ENCODE peak calls at places on chromosomes 16 and 17, in five cellular contexts. P is stomach; X is CD8-positive, alpha-beta T cell; C is body of pancreas; Q is mesendoderm. F is an unnamed sample.
A peak's percentile ranks its signal among the peaks of the same experiment; 100 is the strongest.

GRCh38 chr17:58308173-58308984 is 20.2 kb downstream of the TSPOAP1 start:
- DNase-seq in C (no peak), Q (peak; percentile 75), P (peak; percentile 25), X (no peak), F (no peak)

GRCh38 chr16:50425648-50426047 is 56.9 kb upstream of the BRD7 start:
- DNase-seq in P (no peak), Q (no peak), C (no peak), X (no peak), F (no peak)

GRCh38 chr17:13993106-13993505 is 76.2 kb upstream of the COX10 start:
- DNase-seq in P (no peak), C (no peak), Q (no peak), X (no peak), F (no peak)

GRCh38 chr16:1712791-1713261 is 6.8 kb downstream of the MAPK8IP3 start:
- DNase-seq in X (no peak), P (no peak), Q (no peak), C (no peak), F (no peak)

GRCh38 chr16:51409001-51409675 is 258.1 kb upstream of the SALL1 start:
- DNase-seq in X (no peak), Q (no peak), C (peak; percentile 33), P (no peak), F (no peak)

GRCh38 chr17:50511058-50511457 is 2.8 kb downstream of the MYCBPAP start:
- DNase-seq in Q (peak; percentile 35), X (no peak), P (no peak), C (no peak), F (no peak)

GRCh38 chr16:11370084-11370931 is 25.0 kb downstream of the RMI2 start:
- DNase-seq in X (no peak), P (no peak), C (no peak), Q (no peak), F (no peak)

GRCh38 chr17:69198238-69198637 is 30.4 kb downstream of the ABCA10 start:
- DNase-seq in Q (no peak), P (no peak), C (no peak), X (no peak), F (no peak)

GRCh38 chr17:37089998-37090397 is 141.2 kb downstream of the AATF start:
- DNase-seq in Q (no peak), X (peak; percentile 21), P (no peak), C (no peak), F (no peak)

GRCh38 chr17:43581581-43581980 is 35.4 kb upstream of the ETV4 start:
- DNase-seq in P (no peak), Q (no peak), C (no peak), X (no peak), F (no peak)

GRCh38 chr17:43579570-43580140 is 33.5 kb upstream of the ETV4 start:
- DNase-seq in Q (no peak), C (no peak), P (no peak), X (no peak), F (no peak)

GRCh38 chr17:43578699-43579569 is 32.8 kb upstream of the ETV4 start:
- DNase-seq in X (no peak), C (peak; percentile 17), P (no peak), Q (no peak), F (no peak)

GRCh38 chr17:43582426-43582825 is 36.3 kb upstream of the ETV4 start:
- DNase-seq in P (no peak), Q (no peak), C (no peak), X (no peak), F (no peak)

GRCh38 chr17:43581130-43581529 is 35.0 kb upstream of the ETV4 start:
- DNase-seq in C (no peak), P (no peak), Q (no peak), X (no peak), F (no peak)
- H3K4me1 ChIP-seq in C (peaks cover 6% of the 10 kb centered on the region), P (peaks cover 4% of the 10 kb centered on the region), Q (no peaks in the 10 kb centered on the region), X (peaks cover 14% of the 10 kb centered on the region), F (peaks cover 38% of the 10 kb centered on the region)

GRCh38 chr16:648071-648785 is 937 bp upstream of the WDR90 start:
- DNase-seq in X (no peak), C (peak; percentile 93), P (peak; percentile 83), Q (no peak), F (no peak)

GRCh38 chr16:647173-647902 is 1.8 kb upstream of the WDR90 start:
- DNase-seq in C (peak; percentile 64), X (no peak), Q (no peak), P (peak; percentile 70), F (no peak)

GRCh38 chr16:646679-647172 is 2.4 kb upstream of the WDR90 start:
- DNase-seq in C (no peak), Q (no peak), P (no peak), X (no peak), F (no peak)

GRCh38 chr16:644556-644955 is 2.9 kb downstream of the MCRIP2 start:
- DNase-seq in C (no peak), X (no peak), Q (no peak), P (no peak), F (no peak)

GRCh38 chr16:645852-646678 is 3.1 kb upstream of the WDR90 start:
- DNase-seq in X (no peak), C (peak; percentile 69), Q (no peak), P (peak; percentile 83), F (no peak)
- H3K4me1 ChIP-seq in X (peaks cover 34% of the 10 kb centered on the region), C (peaks cover 89% of the 10 kb centered on the region), Q (no peaks in the 10 kb centered on the region), P (peaks cover 66% of the 10 kb centered on the region), F (peaks cover 72% of the 10 kb centered on the region)

DNA sequence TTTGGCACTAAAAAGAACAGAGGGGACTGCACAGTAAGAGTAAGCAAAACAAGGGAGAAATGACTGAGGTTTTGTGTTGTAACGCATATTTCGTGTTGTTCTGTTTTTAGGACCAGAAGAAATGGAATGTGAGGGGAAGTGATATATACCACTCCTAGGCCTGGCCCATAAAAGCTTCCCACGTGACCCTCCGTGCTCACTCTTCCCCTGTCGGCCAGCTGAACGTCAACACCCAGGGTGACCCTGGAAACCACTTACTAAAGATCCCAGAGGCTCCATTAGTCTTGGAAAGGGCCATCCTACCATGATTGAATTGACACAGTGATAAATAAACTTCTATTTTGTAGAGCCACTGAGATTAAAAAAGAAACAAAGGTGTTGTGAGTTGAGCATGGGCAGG is 79.8 kb downstream of the HELZ start:
- DNase-seq in C (no peak), P (no peak), X (no peak), Q (no peak), F (no peak)
- H3K4me1 ChIP-seq in C (peaks cover 4% of the 10 kb centered on the region), P (no peaks in the 10 kb centered on the region), X (no peaks in the 10 kb centered on the region), Q (no peaks in the 10 kb centered on the region), F (no peaks in the 10 kb centered on the region)

GRCh38 chr17:28746611-28747045 is 2.8 kb downstream of the TRAF4 start:
- DNase-seq in C (peak; percentile 91), X (no peak), Q (peak; percentile 62), P (peak; percentile 91), F (no peak)
- H3K4me1 ChIP-seq in C (peaks cover 71% of the 10 kb centered on the region), X (peaks cover 29% of the 10 kb centered on the region), Q (peaks cover 11% of the 10 kb centered on the region), P (peaks cover 61% of the 10 kb centered on the region), F (peaks cover 79% of the 10 kb centered on the region)

DNA sequence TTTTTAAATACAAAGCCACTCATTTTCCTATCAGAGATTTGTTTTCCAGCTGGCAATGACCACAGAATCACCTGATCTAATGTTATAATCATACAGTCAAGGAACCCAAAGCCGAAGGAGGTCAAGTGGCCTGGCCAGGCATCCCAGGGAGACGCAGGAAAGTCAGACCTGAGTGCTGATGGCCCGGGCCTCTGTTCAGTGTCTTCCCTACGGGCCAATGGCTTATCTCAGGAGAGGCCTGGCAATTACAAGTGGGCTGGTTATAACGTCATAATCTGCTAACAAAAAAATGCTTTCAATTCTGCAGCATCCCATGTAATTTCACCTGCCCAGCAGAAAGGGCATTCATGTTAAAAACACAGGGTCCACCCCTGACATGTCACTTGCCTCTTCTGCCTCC is 43.5 kb downstream of the ARHGAP17 start:
- DNase-seq in X (no peak), Q (no peak), P (no peak), C (no peak), F (no peak)
- H3K4me1 ChIP-seq in X (peaks cover 9% of the 10 kb centered on the region), Q (no peaks in the 10 kb centered on the region), P (no peaks in the 10 kb centered on the region), C (no peaks in the 10 kb centered on the region), F (peaks cover 3% of the 10 kb centered on the region)

GRCh38 chr17:81173761-81174160 is 7.7 kb upstream of the AATK start:
- DNase-seq in X (no peak), Q (no peak), P (no peak), C (no peak), F (no peak)

GRCh38 chr17:81170727-81171494 is 4.9 kb upstream of the AATK start:
- DNase-seq in X (no peak), P (no peak), C (no peak), Q (no peak), F (no peak)

GRCh38 chr17:81171941-81172340 is 5.9 kb upstream of the AATK start:
- DNase-seq in Q (no peak), C (no peak), X (no peak), P (no peak), F (no peak)

GRCh38 chr17:81176656-81177055 is 10.6 kb upstream of the AATK start:
- DNase-seq in Q (no peak), C (no peak), P (no peak), X (no peak), F (no peak)

GRCh38 chr17:81173354-81173753 is 7.3 kb upstream of the AATK start:
- DNase-seq in X (no peak), P (no peak), C (no peak), Q (no peak), F (no peak)
- H3K4me1 ChIP-seq in X (no peaks in the 10 kb centered on the region), P (no peaks in the 10 kb centered on the region), C (no peaks in the 10 kb centered on the region), Q (no peaks in the 10 kb centered on the region), F (peaks cover 3% of the 10 kb centered on the region)

GRCh38 chr17:5698959-5699358 is 114.7 kb upstream of the NLRP1 start:
- DNase-seq in P (no peak), Q (no peak), X (no peak), C (no peak), F (no peak)

GRCh38 chr17:5695480-5695879 is 111.2 kb upstream of the NLRP1 start:
- DNase-seq in X (no peak), P (no peak), Q (peak; percentile 60), C (no peak), F (no peak)

GRCh38 chr17:5699789-5700188 is 115.5 kb upstream of the NLRP1 start:
- DNase-seq in P (no peak), Q (peak; percentile 53), C (no peak), X (no peak), F (no peak)

GRCh38 chr17:5694507-5694906 is 110.2 kb upstream of the NLRP1 start:
- DNase-seq in X (no peak), P (no peak), C (no peak), Q (peak; percentile 92), F (no peak)

GRCh38 chr17:5693821-5694220 is 109.5 kb upstream of the NLRP1 start:
- DNase-seq in Q (no peak), X (no peak), C (no peak), P (no peak), F (no peak)
- H3K4me1 ChIP-seq in Q (no peaks in the 10 kb centered on the region), X (no peaks in the 10 kb centered on the region), C (no peaks in the 10 kb centered on the region), P (no peaks in the 10 kb centered on the region), F (no peaks in the 10 kb centered on the region)

DNA sequence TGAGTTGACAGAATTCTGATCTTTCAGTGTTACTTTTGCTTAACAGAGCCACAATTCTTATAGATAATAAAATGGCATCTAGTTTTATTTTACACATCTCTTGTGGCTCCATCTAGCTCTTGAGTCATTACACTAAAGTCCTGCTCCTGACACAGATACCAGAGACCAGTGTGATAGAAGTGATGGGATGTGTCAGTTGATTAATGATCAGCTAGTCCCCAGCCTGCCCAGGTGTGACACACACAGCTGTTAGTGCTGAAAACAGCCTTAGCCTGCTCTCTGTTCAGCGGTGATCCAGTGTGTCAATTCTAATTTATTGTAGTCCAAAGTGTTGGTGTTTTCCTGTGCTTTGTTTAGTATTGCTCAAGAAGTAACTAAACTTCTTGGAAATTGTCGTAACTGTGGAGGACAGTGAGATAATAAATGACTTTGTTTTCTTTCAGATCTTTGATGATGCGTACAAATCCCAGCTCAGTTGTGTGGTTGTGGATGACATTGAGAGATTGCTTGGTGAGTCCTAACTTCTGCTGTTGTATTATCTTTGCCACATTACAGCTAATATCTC is 92.3 kb downstream of the WNT3 start:
- DNase-seq in P (no peak), X (no peak), Q (no peak), C (no peak), F (no peak)
- H3K4me1 ChIP-seq in P (no peaks in the 10 kb centered on the region), X (no peaks in the 10 kb centered on the region), Q (peaks cover 1% of the 10 kb centered on the region), C (peaks cover 14% of the 10 kb centered on the region), F (peaks cover 5% of the 10 kb centered on the region)

GRCh38 chr16:89357055-89357454 is 133.3 kb downstream of the ANKRD11 start:
- DNase-seq in Q (peak; percentile 83), C (no peak), P (no peak), X (no peak), F (no peak)
- H3K4me1 ChIP-seq in Q (peaks cover 11% of the 10 kb centered on the region), C (peaks cover 84% of the 10 kb centered on the region), P (peaks cover 79% of the 10 kb centered on the region), X (peaks cover 89% of the 10 kb centered on the region), F (peaks cover 68% of the 10 kb centered on the region)

F was measured in suprapubic skin.